ENCODE peak calls at places on chromosomes 5 and 9, in five cellular contexts. One of them, this sample, is unnamed.

GRCh38 chr5:178644826-178645545 is 18.1 kb upstream of the CLK4 start:
- DNase-seq in activated gamma-delta T cell treated with Interleukin-2 at 50 U/mL for 16 hours: no peak
- DNase-seq in OCI-M1: no peak
- DNase-seq in A549: no peak
- DNase-seq in endothelial cell of umbilical vein: no peak
- DNase-seq in this sample: no peak

GRCh38 chr9:20043035-20043434 is 254.2 kb upstream of the SLC24A2 start:
- DNase-seq in endothelial cell of umbilical vein: no peak
- DNase-seq in activated gamma-delta T cell treated with Interleukin-2 at 50 U/mL for 16 hours: no peak
- DNase-seq in A549: no peak
- DNase-seq in OCI-M1: peak
- DNase-seq in this sample: no peak

GRCh38 chr9:138103111-138103823 is 225.7 kb downstream of the CACNA1B start:
- DNase-seq in OCI-M1: no peak
- DNase-seq in activated gamma-delta T cell treated with Interleukin-2 at 50 U/mL for 16 hours: no peak
- DNase-seq in endothelial cell of umbilical vein: no peak
- DNase-seq in A549: no peak
- DNase-seq in this sample: peak

GRCh38 chr5:149636861-149637246 is 55.6 kb downstream of the ARHGEF37 start:
- DNase-seq in endothelial cell of umbilical vein: peak
- DNase-seq in OCI-M1: peak
- DNase-seq in A549: peak
- DNase-seq in activated gamma-delta T cell treated with Interleukin-2 at 50 U/mL for 16 hours: peak
- DNase-seq in this sample: peak

GRCh38 chr5:117255211-117256032 is 680.8 kb upstream of the SEMA6A start:
- DNase-seq in A549: no peak
- DNase-seq in OCI-M1: no peak
- DNase-seq in activated gamma-delta T cell treated with Interleukin-2 at 50 U/mL for 16 hours: no peak
- DNase-seq in endothelial cell of umbilical vein: no peak
- DNase-seq in this sample: no peak

GRCh38 chr9:14769235-14769580 is 46.7 kb upstream of the CER1 start:
- DNase-seq in endothelial cell of umbilical vein: peak
- DNase-seq in A549: no peak
- DNase-seq in OCI-M1: peak
- DNase-seq in activated gamma-delta T cell treated with Interleukin-2 at 50 U/mL for 16 hours: no peak
- DNase-seq in this sample: no peak

GRCh38 chr9:137085918-137086530 is 761 bp upstream of the MAN1B1 start:
- DNase-seq in activated gamma-delta T cell treated with Interleukin-2 at 50 U/mL for 16 hours: no peak
- DNase-seq in OCI-M1: peak
- DNase-seq in endothelial cell of umbilical vein: peak
- DNase-seq in A549: peak
- DNase-seq in this sample: no peak

GRCh38 chr9:134258828-134259546 is 67.3 kb upstream of the RXRA start:
- DNase-seq in A549: no peak
- DNase-seq in OCI-M1: no peak
- DNase-seq in activated gamma-delta T cell treated with Interleukin-2 at 50 U/mL for 16 hours: no peak
- DNase-seq in endothelial cell of umbilical vein: no peak
- DNase-seq in this sample: no peak

GRCh38 chr9:69674741-69675438 is 2.7 kb upstream of the APBA1 start:
- DNase-seq in endothelial cell of umbilical vein: peak
- DNase-seq in OCI-M1: no peak
- DNase-seq in activated gamma-delta T cell treated with Interleukin-2 at 50 U/mL for 16 hours: no peak
- DNase-seq in A549: no peak
- DNase-seq in this sample: no peak

GRCh38 chr5:1419476-1420210 is 25.6 kb downstream of the SLC6A3 start:
- DNase-seq in endothelial cell of umbilical vein: no peak
- DNase-seq in A549: no peak
- DNase-seq in OCI-M1: no peak
- DNase-seq in activated gamma-delta T cell treated with Interleukin-2 at 50 U/mL for 16 hours: no peak
- DNase-seq in this sample: no peak

GRCh38 chr5:176675676-176676360 is 28.5 kb downstream of the TSPAN17 start:
- DNase-seq in OCI-M1: no peak
- DNase-seq in activated gamma-delta T cell treated with Interleukin-2 at 50 U/mL for 16 hours: no peak
- DNase-seq in endothelial cell of umbilical vein: peak
- DNase-seq in A549: peak
- DNase-seq in this sample: peak

GRCh38 chr9:130208600-130209347 is 36.6 kb downstream of the NCS1 start:
- DNase-seq in OCI-M1: peak
- DNase-seq in activated gamma-delta T cell treated with Interleukin-2 at 50 U/mL for 16 hours: no peak
- DNase-seq in A549: no peak
- DNase-seq in endothelial cell of umbilical vein: no peak
- DNase-seq in this sample: no peak

GRCh38 chr5:74766348-74766886 is 500 bp downstream of the GFM2 start:
- DNase-seq in OCI-M1: peak
- DNase-seq in endothelial cell of umbilical vein: peak
- DNase-seq in A549: peak
- DNase-seq in activated gamma-delta T cell treated with Interleukin-2 at 50 U/mL for 16 hours: peak
- DNase-seq in this sample: no peak

GRCh38 chr9:133888048-133888778 is 103.9 kb downstream of the VAV2 start:
- DNase-seq in activated gamma-delta T cell treated with Interleukin-2 at 50 U/mL for 16 hours: no peak
- DNase-seq in A549: no peak
- DNase-seq in endothelial cell of umbilical vein: no peak
- DNase-seq in OCI-M1: no peak
- DNase-seq in this sample: no peak

GRCh38 chr9:81719972-81720371 is 30.6 kb upstream of the TLE1 start:
- DNase-seq in endothelial cell of umbilical vein: no peak
- DNase-seq in A549: no peak
- DNase-seq in activated gamma-delta T cell treated with Interleukin-2 at 50 U/mL for 16 hours: no peak
- DNase-seq in OCI-M1: no peak
- DNase-seq in this sample: no peak

GRCh38 chr9:21119093-21119770 is 22.4 kb downstream of the IFNW1 start:
- DNase-seq in activated gamma-delta T cell treated with Interleukin-2 at 50 U/mL for 16 hours: no peak
- DNase-seq in A549: no peak
- DNase-seq in endothelial cell of umbilical vein: peak
- DNase-seq in OCI-M1: peak
- DNase-seq in this sample: no peak

GRCh38 chr9:99093492-99093791 is 11.5 kb upstream of the TGFBR1 start:
- DNase-seq in OCI-M1: peak
- DNase-seq in activated gamma-delta T cell treated with Interleukin-2 at 50 U/mL for 16 hours: no peak
- DNase-seq in A549: no peak
- DNase-seq in endothelial cell of umbilical vein: no peak
- DNase-seq in this sample: no peak

GRCh38 chr5:56279291-56279690 is 46.2 kb upstream of the ANKRD55 start:
- DNase-seq in OCI-M1: no peak
- DNase-seq in endothelial cell of umbilical vein: peak
- DNase-seq in activated gamma-delta T cell treated with Interleukin-2 at 50 U/mL for 16 hours: no peak
- DNase-seq in A549: no peak
- DNase-seq in this sample: no peak

GRCh38 chr9:122370869-122371467 is at the start of gene PTGS1:
- DNase-seq in endothelial cell of umbilical vein: peak
- DNase-seq in activated gamma-delta T cell treated with Interleukin-2 at 50 U/mL for 16 hours: no peak
- DNase-seq in OCI-M1: peak
- DNase-seq in A549: no peak
- DNase-seq in this sample: peak

GRCh38 chr9:26656003-26656940 is 236.3 kb downstream of the CAAP1 start:
- DNase-seq in A549: peak
- DNase-seq in OCI-M1: peak
- DNase-seq in activated gamma-delta T cell treated with Interleukin-2 at 50 U/mL for 16 hours: no peak
- DNase-seq in endothelial cell of umbilical vein: peak
- DNase-seq in this sample: peak

GRCh38 chr5:17426104-17426739 is 71.8 kb upstream of the TAF11L2 start:
- DNase-seq in A549: no peak
- DNase-seq in OCI-M1: peak
- DNase-seq in activated gamma-delta T cell treated with Interleukin-2 at 50 U/mL for 16 hours: no peak
- DNase-seq in endothelial cell of umbilical vein: no peak
- DNase-seq in this sample: no peak

GRCh38 chr5:99331061-99331460 is 402.3 kb upstream of the CHD1 start:
- DNase-seq in A549: no peak
- DNase-seq in activated gamma-delta T cell treated with Interleukin-2 at 50 U/mL for 16 hours: no peak
- DNase-seq in OCI-M1: no peak
- DNase-seq in endothelial cell of umbilical vein: no peak
- DNase-seq in this sample: no peak

GRCh38 chr5:174317261-174317894 is 271.9 kb downstream of the NSG2 start:
- DNase-seq in OCI-M1: peak
- DNase-seq in A549: peak
- DNase-seq in endothelial cell of umbilical vein: no peak
- DNase-seq in activated gamma-delta T cell treated with Interleukin-2 at 50 U/mL for 16 hours: no peak
- DNase-seq in this sample: peak

GRCh38 chr9:112271466-112272098 is 61.8 kb downstream of the PTBP3 start:
- DNase-seq in endothelial cell of umbilical vein: no peak
- DNase-seq in OCI-M1: no peak
- DNase-seq in activated gamma-delta T cell treated with Interleukin-2 at 50 U/mL for 16 hours: no peak
- DNase-seq in A549: peak
- DNase-seq in this sample: no peak

GRCh38 chr5:89028579-89029272 is 145.7 kb upstream of the MEF2C start:
- DNase-seq in endothelial cell of umbilical vein: no peak
- DNase-seq in OCI-M1: no peak
- DNase-seq in A549: no peak
- DNase-seq in activated gamma-delta T cell treated with Interleukin-2 at 50 U/mL for 16 hours: no peak
- DNase-seq in this sample: no peak

This sample was measured in H9.